ENCODE peak calls at places on chromosomes 5 and 9, in eight cellular contexts. One of them, this sample, is unnamed.
A peak's percentile ranks its signal among the peaks of the same experiment; 100 is the strongest.

GRCh38 chr5:111425205-111425604 is 87.1 kb downstream of the STARD4 start:
- DNase-seq in CD8-positive, alpha-beta T cell: no peak
- DNase-seq in brain microvascular endothelial cell: no peak
- DNase-seq in heart left ventricle: no peak
- DNase-seq in mammary epithelial cell: no peak
- DNase-seq in gastrocnemius medialis: no peak
- DNase-seq in psoas muscle: no peak
- DNase-seq in H1: no peak
- DNase-seq in this sample: no peak

GRCh38 chr5:67156976-67157583 is 39.5 kb downstream of the CD180 start:
- DNase-seq in heart left ventricle: no peak
- DNase-seq in psoas muscle: no peak
- DNase-seq in gastrocnemius medialis: no peak
- DNase-seq in mammary epithelial cell: peak; percentile 35
- DNase-seq in CD8-positive, alpha-beta T cell: peak; percentile 23
- DNase-seq in H1: no peak
- DNase-seq in brain microvascular endothelial cell: peak; percentile 4
- DNase-seq in this sample: peak; percentile 43

GRCh38 chr9:27117489-27118135 is 8.6 kb downstream of the TEK start:
- DNase-seq in psoas muscle: peak; percentile 88
- DNase-seq in heart left ventricle: peak; percentile 74
- DNase-seq in H1: no peak
- DNase-seq in gastrocnemius medialis: peak; percentile 35
- DNase-seq in mammary epithelial cell: peak; percentile 22
- DNase-seq in CD8-positive, alpha-beta T cell: no peak
- DNase-seq in brain microvascular endothelial cell: peak; percentile 34
- DNase-seq in this sample: no peak

GRCh38 chr5:137415231-137415681 is 83.9 kb downstream of the SPOCK1 start:
- DNase-seq in CD8-positive, alpha-beta T cell: no peak
- DNase-seq in psoas muscle: no peak
- DNase-seq in gastrocnemius medialis: no peak
- DNase-seq in brain microvascular endothelial cell: no peak
- DNase-seq in mammary epithelial cell: peak; percentile 75
- DNase-seq in heart left ventricle: no peak
- DNase-seq in H1: no peak
- DNase-seq in this sample: no peak

GRCh38 chr9:106772523-106773290 is 90.3 kb upstream of the ZNF462 start:
- DNase-seq in H1: no peak
- DNase-seq in gastrocnemius medialis: no peak
- DNase-seq in brain microvascular endothelial cell: no peak
- DNase-seq in psoas muscle: no peak
- DNase-seq in heart left ventricle: no peak
- DNase-seq in mammary epithelial cell: peak; percentile 21
- DNase-seq in CD8-positive, alpha-beta T cell: no peak
- DNase-seq in this sample: no peak

GRCh38 chr5:173984218-173984617 is 4.8 kb upstream of the C5orf47 start:
- DNase-seq in mammary epithelial cell: no peak
- DNase-seq in heart left ventricle: no peak
- DNase-seq in brain microvascular endothelial cell: no peak
- DNase-seq in psoas muscle: no peak
- DNase-seq in gastrocnemius medialis: no peak
- DNase-seq in CD8-positive, alpha-beta T cell: no peak
- DNase-seq in H1: no peak
- DNase-seq in this sample: no peak

GRCh38 chr5:157352756-157353340 is 86.9 kb downstream of the CYFIP2 start:
- DNase-seq in CD8-positive, alpha-beta T cell: no peak
- DNase-seq in heart left ventricle: no peak
- DNase-seq in brain microvascular endothelial cell: no peak
- DNase-seq in mammary epithelial cell: no peak
- DNase-seq in gastrocnemius medialis: no peak
- DNase-seq in H1: no peak
- DNase-seq in psoas muscle: no peak
- DNase-seq in this sample: no peak

GRCh38 chr9:89880721-89881120 is 275.9 kb downstream of the GADD45G start:
- DNase-seq in gastrocnemius medialis: no peak
- DNase-seq in brain microvascular endothelial cell: no peak
- DNase-seq in CD8-positive, alpha-beta T cell: no peak
- DNase-seq in mammary epithelial cell: no peak
- DNase-seq in psoas muscle: no peak
- DNase-seq in H1: no peak
- DNase-seq in heart left ventricle: no peak
- DNase-seq in this sample: no peak

GRCh38 chr9:6413365-6414263 is 615 bp downstream of the UHRF2 start:
- DNase-seq in CD8-positive, alpha-beta T cell: no peak
- DNase-seq in heart left ventricle: peak; percentile 36
- DNase-seq in psoas muscle: peak; percentile 49
- DNase-seq in H1: no peak
- DNase-seq in brain microvascular endothelial cell: no peak
- DNase-seq in mammary epithelial cell: peak; percentile 42
- DNase-seq in gastrocnemius medialis: peak; percentile 8
- DNase-seq in this sample: peak; percentile 25

GRCh38 chr5:141864371-141865370 is 13.5 kb downstream of the PCDH1 start:
- DNase-seq in CD8-positive, alpha-beta T cell: no peak
- DNase-seq in gastrocnemius medialis: no peak
- DNase-seq in mammary epithelial cell: no peak
- DNase-seq in heart left ventricle: no peak
- DNase-seq in psoas muscle: no peak
- DNase-seq in brain microvascular endothelial cell: no peak
- DNase-seq in H1: no peak
- DNase-seq in this sample: no peak

GRCh38 chr5:142059304-142059940 is 46.6 kb upstream of the GNPDA1 start:
- DNase-seq in heart left ventricle: peak; percentile 25
- DNase-seq in psoas muscle: no peak
- DNase-seq in brain microvascular endothelial cell: no peak
- DNase-seq in mammary epithelial cell: no peak
- DNase-seq in gastrocnemius medialis: no peak
- DNase-seq in CD8-positive, alpha-beta T cell: no peak
- DNase-seq in H1: no peak
- DNase-seq in this sample: no peak

GRCh38 chr9:35526087-35526801 is 36.3 kb downstream of the RUSC2 start:
- DNase-seq in psoas muscle: no peak
- DNase-seq in heart left ventricle: no peak
- DNase-seq in CD8-positive, alpha-beta T cell: no peak
- DNase-seq in brain microvascular endothelial cell: peak; percentile 38
- DNase-seq in gastrocnemius medialis: no peak
- DNase-seq in H1: no peak
- DNase-seq in mammary epithelial cell: no peak
- DNase-seq in this sample: no peak

GRCh38 chr5:74063821-74064598 is 438.0 kb downstream of the ARHGEF28 start:
- DNase-seq in CD8-positive, alpha-beta T cell: no peak
- DNase-seq in psoas muscle: no peak
- DNase-seq in heart left ventricle: no peak
- DNase-seq in H1: no peak
- DNase-seq in gastrocnemius medialis: no peak
- DNase-seq in brain microvascular endothelial cell: peak; percentile 85
- DNase-seq in mammary epithelial cell: peak; percentile 80
- DNase-seq in this sample: no peak

GRCh38 chr5:106399381-106399780 is 1271.4 kb downstream of the EFNA5 start:
- DNase-seq in psoas muscle: no peak
- DNase-seq in mammary epithelial cell: peak; percentile 76
- DNase-seq in H1: no peak
- DNase-seq in CD8-positive, alpha-beta T cell: no peak
- DNase-seq in gastrocnemius medialis: no peak
- DNase-seq in brain microvascular endothelial cell: peak; percentile 32
- DNase-seq in heart left ventricle: no peak
- DNase-seq in this sample: no peak

GRCh38 chr5:141430332-141431113 is at the start of gene PCDHGA12:
- DNase-seq in H1: no peak
- DNase-seq in brain microvascular endothelial cell: peak; percentile 87
- DNase-seq in CD8-positive, alpha-beta T cell: no peak
- DNase-seq in gastrocnemius medialis: peak; percentile 62
- DNase-seq in psoas muscle: peak; percentile 82
- DNase-seq in mammary epithelial cell: peak; percentile 82
- DNase-seq in heart left ventricle: peak; percentile 56
- DNase-seq in this sample: no peak

GRCh38 chr9:95341262-95342011 is 23.9 kb upstream of the FANCC start:
- DNase-seq in H1: no peak
- DNase-seq in brain microvascular endothelial cell: no peak
- DNase-seq in heart left ventricle: no peak
- DNase-seq in psoas muscle: no peak
- DNase-seq in CD8-positive, alpha-beta T cell: no peak
- DNase-seq in mammary epithelial cell: peak; percentile 12
- DNase-seq in gastrocnemius medialis: no peak
- DNase-seq in this sample: no peak

GRCh38 chr9:90838098-90838497 is 36.5 kb downstream of the SYK start:
- DNase-seq in brain microvascular endothelial cell: no peak
- DNase-seq in gastrocnemius medialis: no peak
- DNase-seq in mammary epithelial cell: no peak
- DNase-seq in heart left ventricle: no peak
- DNase-seq in psoas muscle: no peak
- DNase-seq in H1: no peak
- DNase-seq in CD8-positive, alpha-beta T cell: no peak
- DNase-seq in this sample: no peak

GRCh38 chr5:110258460-110258859 is 468.0 kb downstream of the TMEM232 start:
- DNase-seq in heart left ventricle: no peak
- DNase-seq in CD8-positive, alpha-beta T cell: no peak
- DNase-seq in H1: no peak
- DNase-seq in gastrocnemius medialis: no peak
- DNase-seq in brain microvascular endothelial cell: peak; percentile 22
- DNase-seq in psoas muscle: no peak
- DNase-seq in mammary epithelial cell: peak; percentile 44
- DNase-seq in this sample: no peak

GRCh38 chr9:116813029-116813295 is 125.9 kb downstream of the TRIM32 start:
- DNase-seq in heart left ventricle: no peak
- DNase-seq in gastrocnemius medialis: no peak
- DNase-seq in CD8-positive, alpha-beta T cell: no peak
- DNase-seq in brain microvascular endothelial cell: no peak
- DNase-seq in psoas muscle: no peak
- DNase-seq in H1: no peak
- DNase-seq in mammary epithelial cell: no peak
- DNase-seq in this sample: no peak

GRCh38 chr5:151465476-151465875 is 18.1 kb downstream of the SLC36A1 start:
- DNase-seq in brain microvascular endothelial cell: no peak
- DNase-seq in psoas muscle: no peak
- DNase-seq in heart left ventricle: no peak
- DNase-seq in mammary epithelial cell: no peak
- DNase-seq in H1: no peak
- DNase-seq in CD8-positive, alpha-beta T cell: no peak
- DNase-seq in gastrocnemius medialis: no peak
- DNase-seq in this sample: no peak

GRCh38 chr9:108743901-108744371 is 111.8 kb downstream of the ACTL7B start:
- DNase-seq in psoas muscle: no peak
- DNase-seq in heart left ventricle: no peak
- DNase-seq in CD8-positive, alpha-beta T cell: no peak
- DNase-seq in gastrocnemius medialis: no peak
- DNase-seq in brain microvascular endothelial cell: no peak
- DNase-seq in H1: no peak
- DNase-seq in mammary epithelial cell: peak; percentile 59
- DNase-seq in this sample: no peak

GRCh38 chr5:138910546-138911185 is 35.5 kb upstream of the LRRTM2 start:
- DNase-seq in gastrocnemius medialis: no peak
- DNase-seq in H1: no peak
- DNase-seq in CD8-positive, alpha-beta T cell: no peak
- DNase-seq in brain microvascular endothelial cell: no peak
- DNase-seq in mammary epithelial cell: no peak
- DNase-seq in psoas muscle: no peak
- DNase-seq in heart left ventricle: no peak
- DNase-seq in this sample: no peak

GRCh38 chr5:138913773-138914172 is 38.6 kb upstream of the LRRTM2 start:
- DNase-seq in brain microvascular endothelial cell: no peak
- DNase-seq in H1: no peak
- DNase-seq in CD8-positive, alpha-beta T cell: no peak
- DNase-seq in gastrocnemius medialis: no peak
- DNase-seq in heart left ventricle: no peak
- DNase-seq in psoas muscle: no peak
- DNase-seq in mammary epithelial cell: no peak
- DNase-seq in this sample: no peak

GRCh38 chr5:138914338-138914737 is 39.2 kb upstream of the LRRTM2 start:
- DNase-seq in brain microvascular endothelial cell: no peak
- DNase-seq in CD8-positive, alpha-beta T cell: no peak
- DNase-seq in H1: no peak
- DNase-seq in mammary epithelial cell: no peak
- DNase-seq in gastrocnemius medialis: no peak
- DNase-seq in heart left ventricle: no peak
- DNase-seq in psoas muscle: no peak
- DNase-seq in this sample: no peak

GRCh38 chr5:138911441-138911840 is 36.3 kb upstream of the LRRTM2 start:
- DNase-seq in heart left ventricle: no peak
- DNase-seq in mammary epithelial cell: no peak
- DNase-seq in CD8-positive, alpha-beta T cell: no peak
- DNase-seq in psoas muscle: no peak
- DNase-seq in brain microvascular endothelial cell: peak; percentile 42
- DNase-seq in H1: no peak
- DNase-seq in gastrocnemius medialis: no peak
- DNase-seq in this sample: no peak

GRCh38 chr5:138912093-138912492 is 37.0 kb upstream of the LRRTM2 start:
- DNase-seq in CD8-positive, alpha-beta T cell: no peak
- DNase-seq in heart left ventricle: no peak
- DNase-seq in mammary epithelial cell: no peak
- DNase-seq in psoas muscle: no peak
- DNase-seq in brain microvascular endothelial cell: no peak
- DNase-seq in gastrocnemius medialis: no peak
- DNase-seq in H1: no peak
- DNase-seq in this sample: no peak
- H3K27ac ChIP-seq in CD8-positive, alpha-beta T cell: no peak overlapping the region
- H3K27ac ChIP-seq in heart left ventricle: no peak overlapping the region
- H3K27ac ChIP-seq in mammary epithelial cell: no peak overlapping the region
- H3K27ac ChIP-seq in psoas muscle: no peak overlapping the region
- H3K27ac ChIP-seq in brain microvascular endothelial cell: no peak overlapping the region
- H3K27ac ChIP-seq in gastrocnemius medialis: no peak overlapping the region
- H3K27ac ChIP-seq in H1: no peak overlapping the region
- H3K27ac ChIP-seq in this sample: no peak overlapping the region

GRCh38 chr5:145680169-145680568 is 155.0 kb downstream of the PRELID2 start:
- DNase-seq in H1: no peak
- DNase-seq in gastrocnemius medialis: no peak
- DNase-seq in brain microvascular endothelial cell: no peak
- DNase-seq in mammary epithelial cell: no peak
- DNase-seq in CD8-positive, alpha-beta T cell: no peak
- DNase-seq in heart left ventricle: no peak
- DNase-seq in psoas muscle: no peak
- DNase-seq in this sample: no peak
- TF ChIP-seq CTCF in H1: peak; percentile 27
- TF ChIP-seq CTCF in gastrocnemius medialis: no peak
- TF ChIP-seq CTCF in brain microvascular endothelial cell: peak; percentile 39
- TF ChIP-seq CTCF in mammary epithelial cell: peak; percentile 40
- TF ChIP-seq CTCF in CD8-positive, alpha-beta T cell: no peak
- TF ChIP-seq CTCF in heart left ventricle: peak; percentile 22
- TF ChIP-seq CTCF in psoas muscle: peak; percentile 9
- TF ChIP-seq CTCF in this sample: no peak

DNA sequence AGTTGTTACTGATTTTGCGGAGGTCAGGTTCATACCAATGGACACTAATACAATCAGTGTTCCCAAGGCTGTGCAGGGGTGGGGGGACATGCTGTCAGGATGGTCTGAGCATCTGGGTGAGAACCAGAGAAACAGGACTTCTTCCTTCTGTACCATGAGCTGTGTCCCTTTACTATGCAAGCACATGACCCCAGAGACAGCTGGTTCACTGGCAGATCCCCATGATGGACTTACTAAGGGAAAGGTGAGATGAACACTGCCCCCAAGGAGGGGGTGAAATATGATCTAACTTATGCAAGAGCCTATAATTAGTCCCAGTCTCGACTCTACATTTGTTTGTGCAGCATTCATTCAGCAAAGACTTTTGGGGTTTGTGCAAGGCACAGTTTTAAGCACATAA is 91.4 kb downstream of the LIFR start:
- DNase-seq in gastrocnemius medialis: peak; percentile 90
- DNase-seq in mammary epithelial cell: no peak
- DNase-seq in psoas muscle: peak; percentile 82
- DNase-seq in CD8-positive, alpha-beta T cell: no peak
- DNase-seq in brain microvascular endothelial cell: no peak
- DNase-seq in H1: no peak
- DNase-seq in heart left ventricle: no peak
- DNase-seq in this sample: no peak
- H3K27ac ChIP-seq in gastrocnemius medialis: peak overlapping the region; percentile 95
- H3K27ac ChIP-seq in mammary epithelial cell: no peak overlapping the region
- H3K27ac ChIP-seq in psoas muscle: peak overlapping the region; percentile 98
- H3K27ac ChIP-seq in CD8-positive, alpha-beta T cell: no peak overlapping the region
- H3K27ac ChIP-seq in brain microvascular endothelial cell: no peak overlapping the region
- H3K27ac ChIP-seq in H1: no peak overlapping the region
- H3K27ac ChIP-seq in heart left ventricle: peak overlapping the region; percentile 86
- H3K27ac ChIP-seq in this sample: no peak overlapping the region

GRCh38 chr5:35540002-35540401 is 77.7 kb upstream of the SPEF2 start:
- DNase-seq in psoas muscle: no peak
- DNase-seq in CD8-positive, alpha-beta T cell: no peak
- DNase-seq in brain microvascular endothelial cell: no peak
- DNase-seq in H1: no peak
- DNase-seq in gastrocnemius medialis: no peak
- DNase-seq in heart left ventricle: no peak
- DNase-seq in mammary epithelial cell: no peak
- DNase-seq in this sample: no peak
- TF ChIP-seq CTCF in psoas muscle: no peak
- TF ChIP-seq CTCF in CD8-positive, alpha-beta T cell: no peak
- TF ChIP-seq CTCF in brain microvascular endothelial cell: no peak
- TF ChIP-seq CTCF in H1: no peak
- TF ChIP-seq CTCF in gastrocnemius medialis: no peak
- TF ChIP-seq CTCF in heart left ventricle: no peak
- TF ChIP-seq CTCF in mammary epithelial cell: no peak
- TF ChIP-seq CTCF in this sample: no peak

This sample was measured in CD4-positive, alpha-beta T cell.